ENCODE peak calls at places on chromosomes 11 and 22, in eight cellular contexts. Z is esophagus muscularis mucosa; C is IMR-90; B is CD8-positive, alpha-beta T cell; V is upper lobe of right lung; W is lower lobe of right lung; L is transverse colon; U is SK-N-SH. T is an unnamed sample.
A peak's percentile ranks its signal among the peaks of the same experiment; 100 is the strongest.

GRCh38 chr11:112485280-112485679 is 224.6 kb upstream of the PLET1 start:
- DNase-seq in Z (peak; percentile 31), C (no peak), B (no peak), V (no peak), W (no peak), L (no peak), U (no peak), T (no peak)

GRCh38 chr11:10807629-10808552 is 835 bp downstream of the EIF4G2 start:
- DNase-seq in Z (no peak), C (peak; percentile 37), B (peak; percentile 36), V (peak; percentile 86), W (peak; percentile 79), L (peak; percentile 61), U (peak; percentile 58), T (peak; percentile 70)

GRCh38 chr22:39380331-39380730 is 19.2 kb upstream of the TAB1 start:
- DNase-seq in Z (no peak), C (no peak), B (no peak), V (no peak), W (no peak), L (no peak), U (no peak), T (no peak)

GRCh38 chr11:65779919-65780769 is 632 bp downstream of the AP5B1 start:
- DNase-seq in Z (peak; percentile 94), C (peak; percentile 67), B (peak; percentile 71), V (peak; percentile 94), W (peak; percentile 91), L (peak; percentile 90), U (peak; percentile 87), T (peak; percentile 57)

GRCh38 chr11:71987521-71987920 is 11.2 kb upstream of the IL18BP start:
- DNase-seq in Z (no peak), C (no peak), B (no peak), V (no peak), W (no peak), L (no peak), U (no peak), T (no peak)

GRCh38 chr11:6459049-6459448 is 14.7 kb downstream of the TRIM3 start:
- DNase-seq in Z (no peak), C (no peak), B (no peak), V (no peak), W (no peak), L (no peak), U (no peak), T (no peak)

GRCh38 chr22:17586831-17587440 is 23.6 kb downstream of the SLC25A18 start:
- DNase-seq in Z (no peak), C (no peak), B (no peak), V (peak; percentile 61), W (no peak), L (no peak), U (no peak), T (peak; percentile 58)

GRCh38 chr22:49958462-49958921 is 2.1 kb upstream of the PIM3 start:
- DNase-seq in Z (no peak), C (no peak), B (no peak), V (peak; percentile 62), W (no peak), L (no peak), U (no peak), T (no peak)

GRCh38 chr11:122696662-122697061 is 41.1 kb downstream of the UBASH3B start:
- DNase-seq in Z (no peak), C (no peak), B (peak; percentile 48), V (no peak), W (no peak), L (no peak), U (no peak), T (no peak)

GRCh38 chr11:43327987-43328386 is 16.2 kb downstream of the API5 start:
- DNase-seq in Z (no peak), C (peak; percentile 99), B (no peak), V (no peak), W (no peak), L (no peak), U (no peak), T (no peak)

GRCh38 chr11:47047972-47048371 is 111.4 kb downstream of the CSTPP1 start:
- DNase-seq in Z (no peak), C (no peak), B (no peak), V (no peak), W (no peak), L (no peak), U (no peak), T (no peak)

GRCh38 chr11:41665633-41666032 is 206.2 kb upstream of the LRRC4C start:
- DNase-seq in Z (no peak), C (no peak), B (no peak), V (no peak), W (no peak), L (no peak), U (peak; percentile 21), T (no peak)

GRCh38 chr11:124207102-124207792 is 24.1 kb downstream of the OR10D3 start:
- DNase-seq in Z (no peak), C (no peak), B (no peak), V (no peak), W (no peak), L (no peak), U (no peak), T (no peak)

GRCh38 chr11:69335010-69335409 is 41.1 kb downstream of the MYEOV start:
- DNase-seq in Z (no peak), C (no peak), B (no peak), V (peak; percentile 21), W (no peak), L (no peak), U (no peak), T (peak; percentile 21)

GRCh38 chr11:76086713-76087635 is 119.3 kb downstream of the WNT11 start:
- DNase-seq in Z (no peak), C (peak; percentile 88), B (no peak), V (no peak), W (no peak), L (no peak), U (no peak), T (no peak)

GRCh38 chr11:123235687-123236261 is 40.7 kb upstream of the CLMP start:
- DNase-seq in Z (no peak), C (peak; percentile 74), B (no peak), V (no peak), W (no peak), L (no peak), U (no peak), T (no peak)

GRCh38 chr11:132681971-132682370 is 850.3 kb downstream of the OPCML start:
- DNase-seq in Z (no peak), C (no peak), B (no peak), V (no peak), W (no peak), L (no peak), U (no peak), T (no peak)

DNA sequence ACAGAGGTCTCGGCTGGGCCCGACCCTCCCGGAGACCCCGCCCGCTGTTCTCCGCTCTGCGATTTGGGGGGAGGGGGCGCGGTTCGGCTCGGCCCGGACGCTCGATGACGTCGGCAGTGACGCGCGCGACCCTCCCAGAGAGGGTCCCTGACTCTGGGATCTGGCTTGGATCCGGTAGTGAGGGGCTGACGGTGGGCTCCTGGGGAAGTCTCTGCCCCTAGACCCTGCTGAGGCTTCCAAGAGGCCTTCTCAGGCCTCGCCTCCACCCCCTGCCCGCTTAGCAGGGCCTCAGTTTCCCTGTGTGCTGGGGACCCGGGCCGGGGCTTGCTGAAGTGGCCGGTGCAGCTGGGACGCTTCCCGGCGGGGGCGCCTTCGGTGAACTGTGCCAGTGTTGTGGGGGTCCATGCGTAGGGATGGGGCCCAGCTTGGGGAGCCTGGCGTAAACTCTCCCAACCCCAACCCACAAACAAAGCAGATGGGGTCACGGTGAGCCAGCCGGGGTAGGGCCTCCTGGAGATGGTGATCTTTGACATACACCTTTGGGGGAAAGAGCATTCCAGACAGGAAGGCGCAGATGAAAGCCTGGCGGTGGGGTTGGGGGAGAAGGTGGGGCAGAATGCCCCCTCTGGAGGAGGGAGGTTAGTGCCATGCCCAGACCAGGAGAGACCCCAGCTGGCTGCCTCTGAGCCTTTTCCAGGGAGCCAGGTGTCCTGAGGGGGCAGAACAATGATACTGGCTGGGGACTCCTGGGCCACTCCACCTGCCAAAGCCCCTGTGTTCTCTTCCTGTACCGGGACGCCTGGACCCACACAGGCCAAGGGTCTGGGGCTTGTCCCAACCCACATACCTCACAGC is 1.0 kb downstream of the B4GALNT4 start:
- DNase-seq in Z (no peak), C (no peak), B (no peak), V (peak; percentile 65), W (peak; percentile 28), L (no peak), U (peak; percentile 84), T (no peak)
- TF ChIP-seq CTCF in Z (no peak), C (no peak), B (no peak), V (no peak), W (no peak), L (no peak), U (no peak), T (no peak)

GRCh38 chr11:581342-581741 is 5.1 kb downstream of the PHRF1 start:
- DNase-seq in Z (no peak), C (no peak), B (no peak), V (no peak), W (no peak), L (no peak), U (no peak), T (no peak)
- H3K4me1 ChIP-seq in Z (peaks cover 50% of the 10 kb centered on the region), C (peaks cover 12% of the 10 kb centered on the region), B (peaks cover 35% of the 10 kb centered on the region), V (peaks cover 18% of the 10 kb centered on the region), W (peaks cover 40% of the 10 kb centered on the region), L (peaks cover 21% of the 10 kb centered on the region), U (peaks cover 21% of the 10 kb centered on the region), T (peaks cover 39% of the 10 kb centered on the region)

DNA sequence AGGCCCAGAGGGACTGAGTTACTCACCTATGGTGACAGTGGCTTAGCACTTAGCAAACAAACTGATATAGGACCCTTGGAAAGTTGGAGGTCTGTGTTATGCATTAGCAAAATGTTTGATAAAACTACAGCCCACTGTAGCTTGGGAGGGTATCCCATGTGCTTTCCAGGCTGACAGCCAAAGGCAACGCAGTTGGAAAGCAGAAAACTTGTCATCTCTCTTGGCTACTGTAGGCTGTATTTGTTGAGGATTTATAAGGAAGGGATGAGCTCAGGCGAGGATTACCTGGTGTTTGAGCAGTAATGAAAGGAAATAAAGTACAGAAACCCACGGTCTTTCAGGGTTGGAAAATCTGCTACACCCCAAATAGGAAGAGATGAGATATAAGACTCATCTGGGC is 23.8 kb downstream of the SDHAF2 start:
- DNase-seq in Z (no peak), C (no peak), B (no peak), V (no peak), W (no peak), L (no peak), U (no peak), T (no peak)
- H3K27ac ChIP-seq in Z (no peak overlapping the region), C (no peak overlapping the region), B (no peak overlapping the region), V (no peak overlapping the region), W (no peak overlapping the region), L (peak overlapping the region; percentile 24), U (no peak overlapping the region), T (peak overlapping the region; percentile 56)

DNA sequence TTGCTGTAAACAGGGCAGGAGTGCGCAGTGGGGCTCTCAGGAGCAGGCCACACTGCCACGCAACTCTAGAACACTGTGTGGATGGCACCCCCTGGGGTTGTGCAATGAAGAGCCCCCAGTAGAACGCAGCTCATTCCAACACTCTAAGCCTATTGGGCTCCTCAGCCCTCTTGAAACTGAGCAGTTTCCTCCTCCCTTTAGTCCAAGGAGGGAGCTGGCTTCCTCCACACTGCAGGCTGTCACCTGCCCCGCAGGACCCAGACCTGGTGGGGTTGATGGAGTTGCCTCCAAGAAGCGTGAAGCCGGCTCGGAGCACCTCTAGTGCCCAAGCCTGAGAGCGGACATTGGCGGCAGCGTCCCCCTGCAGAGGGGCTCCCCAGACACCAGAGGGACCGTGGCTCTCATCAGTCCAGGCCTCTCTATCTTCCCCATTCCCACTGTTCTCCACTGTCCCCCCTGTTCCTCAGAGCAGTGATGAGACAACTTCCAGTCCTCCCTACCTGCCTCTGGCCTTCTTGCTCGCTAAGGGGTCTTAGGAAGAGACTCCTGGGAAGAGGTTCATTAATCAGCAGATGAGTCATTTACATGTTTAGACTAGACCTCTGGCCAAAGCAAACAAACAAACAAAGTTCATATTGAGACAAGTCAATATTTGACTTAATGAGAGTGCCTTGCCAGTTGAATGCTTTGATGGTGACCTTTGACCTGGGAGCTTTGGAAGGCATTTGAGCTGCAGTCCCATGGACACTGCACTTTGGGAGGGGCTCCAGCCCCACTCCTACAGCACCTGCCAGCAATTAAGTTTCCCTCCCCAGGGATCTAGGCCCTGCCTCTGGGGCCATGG is 64.0 kb downstream of the RPUSD4 start:
- DNase-seq in Z (no peak), C (no peak), B (no peak), V (no peak), W (no peak), L (no peak), U (no peak), T (no peak)
- TF ChIP-seq CTCF in Z (no peak), C (no peak), B (no peak), V (no peak), W (no peak), L (no peak), U (no peak), T (no peak)

T was measured in tibial artery.